ENCODE peak calls at places on chromosomes 2 and 18, in ten cellular contexts. N is GM12865; J is HCT116; P is transverse colon; T is CD4-positive, alpha-beta memory T cell; H is astrocyte; Z is AG10803; Y is HL-60; F is tibial artery; A is AG09309. R is an unnamed sample.

GRCh38 chr2:11710632-11711381 is 35.6 kb upstream of the LPIN1 start:
- DNase-seq in J (no peak), H (peak), Y (no peak), N (no peak), P (no peak), T (no peak), A (no peak), F (no peak), Z (peak), R (no peak)

GRCh38 chr2:109174214-109174613 is 45.2 kb downstream of the SH3RF3 start:
- DNase-seq in N (no peak), F (no peak), H (no peak), Y (no peak), P (no peak), T (no peak), Z (peak), J (no peak), A (no peak), R (no peak)

GRCh38 chr2:32562906-32563305 is 64.9 kb upstream of the TTC27 start:
- DNase-seq in N (no peak), P (no peak), Y (no peak), Z (no peak), T (no peak), F (no peak), H (no peak), A (no peak), J (no peak), R (no peak)

GRCh38 chr2:215436705-215437570 is 1.1 kb upstream of the FN1 start:
- DNase-seq in A (no peak), T (no peak), Y (no peak), N (peak), F (peak), J (no peak), P (no peak), Z (peak), H (no peak), R (no peak)

GRCh38 chr2:215038411-215038810 is 100.0 kb downstream of the ABCA12 start:
- DNase-seq in F (no peak), Z (no peak), A (no peak), N (no peak), T (no peak), P (no peak), J (no peak), Y (no peak), H (no peak), R (no peak)

GRCh38 chr2:121595012-121595891 is 54.0 kb downstream of the CLASP1 start:
- DNase-seq in Y (no peak), H (no peak), F (no peak), Z (no peak), A (no peak), T (no peak), P (no peak), J (no peak), N (no peak), R (no peak)

GRCh38 chr2:127649100-127649611 is 3.2 kb downstream of the GPR17 start:
- DNase-seq in F (no peak), H (no peak), A (no peak), J (no peak), P (no peak), N (no peak), Z (no peak), Y (no peak), T (no peak), R (no peak)

GRCh38 chr2:197883354-197884032 is 79.1 kb downstream of the PLCL1 start:
- DNase-seq in T (no peak), F (no peak), P (no peak), A (no peak), N (no peak), H (peak), Y (no peak), J (no peak), Z (peak), R (peak)

GRCh38 chr2:51290725-51291124 is 258.8 kb upstream of the NRXN1 start:
- DNase-seq in Z (no peak), Y (no peak), P (no peak), T (no peak), J (no peak), N (no peak), H (peak), A (no peak), F (no peak), R (no peak)

GRCh38 chr18:58337688-58338087 is 291.2 kb downstream of the ALPK2 start:
- DNase-seq in N (no peak), T (no peak), H (peak), A (no peak), F (no peak), P (no peak), J (no peak), Y (no peak), Z (no peak), R (no peak)

GRCh38 chr18:7662866-7663265 is 95.8 kb downstream of the PTPRM start:
- DNase-seq in H (no peak), T (no peak), P (no peak), Y (no peak), A (no peak), N (no peak), Z (no peak), F (no peak), J (no peak), R (no peak)

GRCh38 chr2:205867371-205867770 is 185.1 kb downstream of the NRP2 start:
- DNase-seq in H (no peak), Z (no peak), P (no peak), T (no peak), N (no peak), A (no peak), J (no peak), Y (no peak), F (no peak), R (no peak)

GRCh38 chr18:8097399-8097798 is 511.8 kb upstream of the RAB12 start:
- DNase-seq in Z (no peak), P (no peak), J (no peak), Y (no peak), T (no peak), F (no peak), A (no peak), N (no peak), H (no peak), R (no peak)

GRCh38 chr2:235263205-235264120 is 230.4 kb upstream of the AGAP1 start:
- DNase-seq in Y (no peak), J (peak), T (no peak), Z (peak), P (peak), H (peak), A (no peak), F (peak), N (no peak), R (peak)

GRCh38 chr18:10732990-10733389 is 207.2 kb downstream of the NAPG start:
- DNase-seq in T (no peak), Y (no peak), H (no peak), A (no peak), F (no peak), N (no peak), Z (no peak), J (no peak), P (no peak), R (no peak)

GRCh38 chr2:207334631-207335371 is 169.1 kb upstream of the KLF7 start:
- DNase-seq in F (peak), J (peak), P (peak), T (no peak), Z (peak), A (peak), Y (no peak), N (peak), H (peak), R (peak)

GRCh38 chr2:22291074-22291473 is 1093.9 kb upstream of the KLHL29 start:
- DNase-seq in H (no peak), Z (no peak), N (no peak), F (no peak), T (no peak), Y (no peak), P (no peak), J (no peak), A (no peak), R (no peak)

GRCh38 chr2:241730679-241731293 is 3.6 kb upstream of the D2HGDH start:
- DNase-seq in H (no peak), P (no peak), Z (no peak), J (no peak), F (no peak), A (no peak), N (no peak), T (no peak), Y (peak), R (no peak)

GRCh38 chr2:148829618-148830017 is 45.4 kb upstream of the KIF5C start:
- DNase-seq in Y (no peak), Z (no peak), A (no peak), F (no peak), N (no peak), T (no peak), P (no peak), H (no peak), J (no peak), R (no peak)

GRCh38 chr2:216031960-216032689 is 18.8 kb upstream of the MREG start:
- DNase-seq in P (no peak), J (no peak), N (peak), H (peak), A (peak), Y (no peak), F (no peak), Z (peak), T (no peak), R (peak)

GRCh38 chr18:35542356-35542755 is 39.2 kb upstream of the GALNT1 start:
- DNase-seq in Z (no peak), T (no peak), F (no peak), Y (no peak), J (no peak), N (no peak), P (no peak), A (no peak), H (no peak), R (no peak)

GRCh38 chr2:22626621-22627020 is 758.4 kb upstream of the KLHL29 start:
- DNase-seq in H (no peak), Y (no peak), J (no peak), P (no peak), F (no peak), A (no peak), Z (no peak), N (peak), T (no peak), R (no peak)

GRCh38 chr18:67400502-67401117 is 115.9 kb downstream of the DSEL start:
- DNase-seq in A (no peak), T (no peak), P (no peak), F (no peak), Y (no peak), Z (no peak), H (peak), N (no peak), J (no peak), R (peak)

GRCh38 chr2:33236457-33236856 is 240.0 kb upstream of the RASGRP3 start:
- DNase-seq in F (no peak), P (no peak), Y (no peak), N (no peak), H (peak), J (no peak), A (peak), T (no peak), Z (peak), R (no peak)

GRCh38 chr2:117832905-117833613 is 18.6 kb downstream of the DDX18 start:
- DNase-seq in P (no peak), J (no peak), F (no peak), N (no peak), A (no peak), Y (no peak), H (peak), T (no peak), Z (peak), R (no peak)

GRCh38 chr2:68994864-68995263 is 18.1 kb upstream of the ANTXR1 start:
- DNase-seq in Z (peak), A (peak), H (peak), J (no peak), P (no peak), F (peak), N (no peak), T (no peak), Y (no peak), R (peak)

GRCh38 chr2:215360596-215360995 is 48.7 kb downstream of the ATIC start:
- DNase-seq in J (no peak), P (no peak), A (no peak), H (no peak), F (no peak), Z (no peak), Y (no peak), N (no peak), T (no peak), R (no peak)

GRCh38 chr18:53408271-53408670 is 816.2 kb downstream of the MBD2 start:
- DNase-seq in N (no peak), A (no peak), J (no peak), T (no peak), P (no peak), Z (no peak), Y (peak), F (no peak), H (no peak), R (no peak)

GRCh38 chr2:234620018-234620417 is 123.1 kb upstream of the ARL4C start:
- DNase-seq in P (no peak), Y (no peak), F (no peak), N (no peak), T (no peak), H (no peak), J (no peak), A (no peak), Z (no peak), R (no peak)

GRCh38 chr2:212939777-212940531 is 211.5 kb downstream of the IKZF2 start:
- DNase-seq in T (no peak), P (peak), J (no peak), H (no peak), F (no peak), Z (no peak), N (no peak), Y (no peak), A (no peak), R (no peak)

GRCh38 chr2:74436111-74436803 is 5.5 kb downstream of the RTKN start:
- DNase-seq in P (no peak), T (no peak), N (no peak), F (no peak), Z (no peak), A (no peak), H (no peak), Y (no peak), J (no peak), R (no peak)

GRCh38 chr2:28717339-28717758 is 34.3 kb upstream of the PPP1CB start:
- DNase-seq in Y (peak), T (no peak), F (peak), J (peak), Z (peak), A (no peak), P (peak), N (no peak), H (peak), R (peak)
- H3K4me3 ChIP-seq in Y (no peak), T (no peak), F (no peak), J (no peak), Z (no peak), A (no peak), P (no peak), N (no peak), H (no peak), R (no peak)

GRCh38 chr2:217942731-217943335 is 60.0 kb downstream of the TNS1 start:
- DNase-seq in N (no peak), Y (no peak), P (no peak), H (no peak), J (no peak), A (no peak), T (no peak), Z (no peak), F (no peak), R (no peak)
- H3K4me3 ChIP-seq in N (no peak), Y (no peak), P (peak), H (peak), J (no peak), A (peak), T (no peak), Z (peak), F (peak), R (peak)

DNA sequence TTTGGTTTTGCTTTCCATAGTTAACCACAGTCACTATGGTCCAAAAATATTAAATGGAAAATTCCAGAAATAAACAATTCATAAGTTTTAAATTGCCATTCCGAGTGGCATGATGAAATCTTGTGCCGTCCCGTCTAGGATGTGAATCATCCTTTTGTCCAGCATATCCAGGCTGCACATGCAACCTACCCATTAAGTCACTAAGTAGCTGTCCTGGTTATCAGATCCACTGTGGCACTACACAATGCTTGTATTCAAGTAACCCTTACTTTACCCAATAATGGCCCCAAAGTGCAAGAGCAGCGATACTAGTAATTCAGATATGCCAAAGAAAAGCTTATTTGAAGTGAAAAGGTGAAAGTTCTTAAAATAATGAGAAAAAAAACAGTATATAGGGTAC is 10.7 kb downstream of the USP34 start:
- DNase-seq in T (no peak), P (no peak), H (peak), J (no peak), Z (peak), N (no peak), Y (no peak), F (no peak), A (peak), R (peak)
- H3K4me3 ChIP-seq in T (no peak), P (no peak), H (no peak), J (no peak), Z (no peak), N (no peak), Y (no peak), F (no peak), A (no peak), R (no peak)

GRCh38 chr2:199339826-199340605 is 117.7 kb downstream of the SATB2 start:
- DNase-seq in H (no peak), J (no peak), F (no peak), N (no peak), T (no peak), Z (peak), P (no peak), Y (peak), A (peak), R (peak)
- H3K4me3 ChIP-seq in H (no peak), J (no peak), F (no peak), N (no peak), T (no peak), Z (no peak), P (no peak), Y (no peak), A (no peak), R (no peak)

GRCh38 chr2:64260093-64260808 is 116.0 kb upstream of the PELI1 start:
- DNase-seq in N (no peak), F (no peak), J (no peak), H (no peak), T (no peak), A (no peak), Z (no peak), Y (no peak), P (no peak), R (no peak)

GRCh38 chr2:64260817-64261216 is 116.6 kb upstream of the PELI1 start:
- DNase-seq in P (peak), J (no peak), F (peak), Y (peak), H (no peak), Z (no peak), A (no peak), T (peak), N (peak), R (no peak)

GRCh38 chr2:64262816-64263215 is 118.6 kb upstream of the PELI1 start:
- DNase-seq in Y (no peak), T (no peak), H (no peak), Z (no peak), P (no peak), A (no peak), N (no peak), F (no peak), J (no peak), R (no peak)

GRCh38 chr2:64262068-64262467 is 117.8 kb upstream of the PELI1 start:
- DNase-seq in Y (no peak), P (peak), J (no peak), N (no peak), Z (no peak), A (no peak), F (no peak), T (no peak), H (no peak), R (peak)

DNA sequence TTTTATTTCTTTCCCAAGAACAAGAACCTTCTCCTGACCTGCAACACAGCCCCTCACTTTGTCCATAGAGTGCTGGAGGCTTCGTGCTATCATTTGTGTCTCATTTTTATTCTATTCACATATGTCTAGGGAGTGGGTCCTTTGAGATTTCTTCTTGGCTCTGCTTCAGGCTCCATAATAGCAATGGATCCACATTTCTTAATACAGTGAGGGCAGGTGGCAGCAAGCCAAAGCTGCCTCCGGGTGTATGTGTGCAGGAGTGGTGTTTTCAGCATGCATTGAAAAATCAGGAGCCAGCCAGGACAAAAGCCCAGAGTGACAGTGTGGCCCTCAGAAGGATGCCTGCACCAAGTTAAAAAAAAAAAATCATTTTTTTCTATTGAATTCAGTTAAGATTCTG is 115.1 kb upstream of the PELI1 start:
- DNase-seq in Z (peak), H (no peak), T (no peak), P (no peak), A (no peak), N (no peak), J (no peak), Y (no peak), F (peak), R (peak)
- H3K4me3 ChIP-seq in Z (no peak), H (no peak), T (no peak), P (no peak), A (no peak), N (no peak), J (no peak), Y (no peak), F (no peak), R (no peak)

GRCh38 chr2:202639233-202639632 is 4.5 kb downstream of the FAM117B start:
- DNase-seq in H (no peak), Y (no peak), P (no peak), Z (no peak), F (no peak), A (no peak), J (no peak), T (peak), N (no peak), R (no peak)
- H3K4me3 ChIP-seq in H (no peak), Y (no peak), P (no peak), Z (no peak), F (no peak), A (no peak), J (no peak), T (no peak), N (no peak), R (no peak)

DNA sequence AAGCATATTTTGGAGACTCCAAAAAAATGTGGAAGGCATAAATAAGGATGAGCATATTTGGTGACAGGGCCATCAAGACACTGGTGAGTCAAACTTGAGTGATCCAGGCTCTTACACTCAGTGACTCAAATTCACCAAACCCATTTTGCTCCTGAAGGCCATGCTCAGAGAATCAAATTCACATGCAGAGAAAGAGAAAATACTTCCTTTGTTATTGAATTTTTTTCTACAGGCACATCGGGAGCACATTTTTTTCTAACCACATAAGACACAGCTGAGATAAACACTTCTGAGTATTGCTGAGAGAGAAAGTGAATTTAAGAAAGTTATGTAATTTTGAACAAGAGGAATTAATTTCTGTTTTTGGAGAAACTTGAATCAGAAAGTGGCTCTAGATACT is 152.0 kb downstream of the KCNE4 start:
- DNase-seq in N (no peak), Z (peak), T (no peak), P (no peak), A (peak), Y (no peak), J (no peak), F (no peak), H (peak), R (peak)
- H3K4me3 ChIP-seq in N (no peak), Z (no peak), T (no peak), P (no peak), A (no peak), Y (no peak), J (no peak), F (no peak), H (no peak), R (no peak)

DNA sequence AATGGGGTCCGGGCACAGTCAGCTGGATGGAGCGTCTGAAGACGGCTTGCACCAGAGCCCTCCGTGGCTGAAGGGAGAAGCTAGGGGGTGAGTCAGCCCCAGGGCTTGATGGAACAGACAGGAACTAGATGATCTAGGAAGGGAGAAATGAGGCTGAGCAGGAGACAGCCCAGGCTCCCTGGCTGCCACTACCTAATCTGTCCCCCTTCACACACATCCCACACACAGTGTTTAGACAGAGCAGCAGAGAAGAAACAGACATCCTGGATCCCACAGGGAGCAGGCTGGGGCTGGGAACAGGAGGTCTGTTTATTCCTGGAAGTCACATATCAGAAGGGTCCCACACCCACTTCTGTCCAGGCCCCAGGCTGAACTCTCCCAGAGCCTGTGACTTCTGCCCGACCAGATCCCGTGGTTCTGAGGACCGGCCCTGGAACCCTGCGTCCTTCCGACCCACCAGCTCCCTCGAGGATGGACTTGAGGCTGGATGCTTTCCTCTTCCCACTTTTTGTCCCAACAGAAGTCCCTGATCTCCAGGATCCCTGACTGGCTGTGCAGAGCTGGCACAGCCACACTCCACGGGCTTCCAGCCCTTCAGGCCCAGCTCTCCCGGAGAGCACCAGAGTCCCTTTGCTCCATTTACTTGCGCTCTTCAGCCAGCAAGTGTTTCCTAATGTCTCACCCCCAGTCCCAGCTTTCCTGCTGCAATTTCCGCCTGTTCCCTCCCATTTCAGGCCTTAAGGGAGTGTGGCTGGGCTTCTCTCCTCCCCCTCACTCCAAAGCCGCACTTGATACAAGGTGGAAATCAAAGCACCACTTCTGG is 1.5 kb upstream of the GPBAR1 start:
- DNase-seq in N (no peak), T (no peak), H (peak), A (peak), F (peak), J (no peak), Y (no peak), Z (peak), P (peak), R (peak)
- H3K4me3 ChIP-seq in N (no peak), T (no peak), H (no peak), A (no peak), F (no peak), J (no peak), Y (no peak), Z (no peak), P (no peak), R (no peak)